ENCODE peak calls at places on chromosomes 13 and 19, in five cellular contexts. M, C, F, B and Z are unnamed samples.
A peak's percentile ranks its signal among the peaks of the same experiment; 100 is the strongest.

GRCh38 chr13:113022391-113023216 is 53.6 kb downstream of the MCF2L start:
- DNase-seq in M (no peak), C (peak; percentile 77), F (no peak), B (no peak), Z (peak; percentile 36)

GRCh38 chr19:48798937-48799336 is 11.9 kb downstream of the BCAT2 start:
- DNase-seq in M (no peak), C (peak; percentile 52), F (no peak), B (no peak), Z (no peak)

GRCh38 chr19:32875428-32875827 is 5.9 kb upstream of the SLC7A9 start:
- DNase-seq in M (peak; percentile 8), C (no peak), F (no peak), B (no peak), Z (no peak)

GRCh38 chr19:49475995-49476880 is 2.2 kb downstream of the FLT3LG start:
- DNase-seq in M (no peak), C (peak; percentile 86), F (no peak), B (no peak), Z (no peak)

GRCh38 chr13:51643114-51643881 is 59.0 kb downstream of the WDFY2 start:
- DNase-seq in M (no peak), C (no peak), F (no peak), B (no peak), Z (no peak)

GRCh38 chr19:42361545-42361910 is 28.6 kb downstream of the CNFN start:
- DNase-seq in M (no peak), C (no peak), F (no peak), B (no peak), Z (no peak)

GRCh38 chr13:24684600-24684998 is 4.4 kb downstream of the ATP12A start:
- DNase-seq in M (no peak), C (no peak), F (no peak), B (no peak), Z (no peak)

GRCh38 chr19:2476451-2477140 is 669 bp downstream of the GADD45B start:
- DNase-seq in M (no peak), C (peak; percentile 88), F (peak; percentile 45), B (peak; percentile 67), Z (no peak)

GRCh38 chr13:46297338-46297737 is 85.6 kb downstream of the LRRC63 start:
- DNase-seq in M (no peak), C (no peak), F (no peak), B (no peak), Z (no peak)

GRCh38 chr19:3302755-3303154 is 63.6 kb upstream of the NFIC start:
- DNase-seq in M (no peak), C (no peak), F (no peak), B (no peak), Z (no peak)

GRCh38 chr13:111939285-111940278 is 127.4 kb upstream of the SOX1 start:
- DNase-seq in M (no peak), C (no peak), F (peak; percentile 22), B (no peak), Z (no peak)

GRCh38 chr13:24671367-24672117 is 8.7 kb upstream of the ATP12A start:
- DNase-seq in M (peak; percentile 32), C (no peak), F (no peak), B (peak; percentile 50), Z (peak; percentile 36)

GRCh38 chr19:28332351-28332750 is 880.6 kb downstream of the UQCRFS1 start:
- DNase-seq in M (no peak), C (no peak), F (no peak), B (no peak), Z (no peak)

GRCh38 chr19:55259540-55260210 is 858 bp upstream of the PPP6R1 start:
- DNase-seq in M (no peak), C (no peak), F (no peak), B (no peak), Z (no peak)

GRCh38 chr13:49561064-49561410 is 24.3 kb downstream of the RCBTB1 start:
- DNase-seq in M (no peak), C (no peak), F (no peak), B (no peak), Z (no peak)

GRCh38 chr19:3578390-3578789 is 5.6 kb downstream of the HMG20B start:
- DNase-seq in M (no peak), C (no peak), F (no peak), B (no peak), Z (no peak)

GRCh38 chr13:35961461-35962220 is 169.5 kb downstream of the DCLK1 start:
- DNase-seq in M (no peak), C (no peak), F (no peak), B (no peak), Z (no peak)
- TF ChIP-seq CTCF in M (no peak), C (no peak), F (no peak), B (peak; percentile 27), Z (peak; percentile 40)

GRCh38 chr19:1010586-1011510 is 10.1 kb downstream of the TMEM259 start:
- DNase-seq in M (no peak), C (peak; percentile 82), F (no peak), B (no peak), Z (no peak)
- TF ChIP-seq POLR2A in M (no peak), C (no peak), F (no peak), B (no peak), Z (no peak)

DNA sequence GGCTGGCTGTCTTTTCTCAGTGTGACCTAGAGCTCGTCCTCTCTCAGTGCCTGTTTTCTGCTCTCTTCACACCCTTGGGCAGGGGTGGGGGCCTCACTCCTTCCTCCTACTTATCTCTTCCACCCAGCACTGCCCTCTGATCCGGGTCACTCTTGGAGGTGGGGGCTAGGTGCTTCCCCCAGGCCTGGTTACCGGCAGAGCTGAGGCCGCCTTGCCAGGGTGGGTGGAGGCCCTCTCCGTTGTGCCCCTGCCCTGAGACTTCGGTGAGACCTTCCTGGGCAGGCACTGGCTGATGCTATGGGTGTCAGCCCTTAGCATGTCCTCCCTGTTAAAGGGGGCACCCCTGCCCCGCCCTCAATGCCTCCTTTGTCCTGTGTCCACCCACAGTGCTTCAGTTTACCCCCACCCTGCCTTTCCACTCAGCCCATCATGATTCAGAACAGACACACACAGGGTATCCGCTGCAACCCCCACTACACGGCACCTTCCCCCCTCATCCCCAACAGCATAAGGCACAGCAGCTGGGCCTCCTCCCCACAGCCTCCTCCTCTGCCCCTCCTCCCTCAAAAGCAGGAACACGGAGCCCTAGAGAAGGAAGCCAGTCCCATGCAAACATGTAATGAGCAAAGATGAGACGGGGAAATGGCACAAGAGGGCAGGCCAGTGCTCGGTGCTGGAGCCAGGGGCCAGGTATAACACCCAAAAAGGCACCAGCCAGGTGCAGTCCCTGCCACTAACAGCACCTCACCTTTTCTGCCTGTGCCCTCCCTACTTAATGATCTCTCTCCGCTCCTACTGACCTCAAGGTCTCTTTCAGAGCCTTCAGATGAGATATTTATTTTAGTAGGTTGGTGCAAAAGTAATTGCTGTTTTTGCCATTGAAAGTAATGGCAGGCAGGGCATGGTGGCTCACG is 9.8 kb downstream of the ZGLP1 start:
- DNase-seq in M (no peak), C (no peak), F (no peak), B (no peak), Z (no peak)
- TF ChIP-seq POLR2AphosphoS5 in M (no peak), C (no peak), F (no peak), B (no peak), Z (no peak)

GRCh38 chr13:76823969-76824368 is 62.2 kb downstream of the KCTD12 start:
- DNase-seq in M (no peak), C (no peak), F (no peak), B (no peak), Z (no peak)

GRCh38 chr13:76822691-76823267 is 63.4 kb downstream of the KCTD12 start:
- DNase-seq in M (no peak), C (no peak), F (no peak), B (no peak), Z (no peak)

GRCh38 chr13:76825415-76825814 is 60.8 kb downstream of the KCTD12 start:
- DNase-seq in M (no peak), C (no peak), F (no peak), B (no peak), Z (no peak)

GRCh38 chr13:76816394-76816793 is 69.8 kb downstream of the KCTD12 start:
- DNase-seq in M (no peak), C (no peak), F (no peak), B (no peak), Z (no peak)

DNA sequence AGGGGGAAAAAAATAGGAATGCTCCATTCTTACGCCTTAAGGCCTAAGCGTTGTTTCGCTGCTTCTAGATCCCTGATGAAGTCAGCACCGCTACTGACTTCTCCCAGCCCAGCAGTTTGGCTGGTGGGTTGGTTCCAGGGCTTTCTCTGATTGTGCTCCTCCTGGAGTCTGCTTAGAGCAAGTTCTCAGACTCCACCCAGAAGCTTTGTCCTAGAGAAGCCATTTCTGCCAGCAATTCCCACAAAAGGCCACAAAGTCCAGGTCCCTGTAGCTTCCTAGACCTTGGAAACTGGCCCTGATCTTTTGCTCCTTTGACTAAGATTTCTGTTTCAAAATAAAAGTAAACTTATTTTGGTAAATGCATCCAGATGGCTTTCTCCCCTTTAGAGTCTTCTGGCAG is 65.4 kb downstream of the KCTD12 start:
- DNase-seq in M (peak; percentile 32), C (no peak), F (no peak), B (no peak), Z (no peak)
- TF ChIP-seq CTCF in M (no peak), C (no peak), F (no peak), B (no peak), Z (no peak)

DNA sequence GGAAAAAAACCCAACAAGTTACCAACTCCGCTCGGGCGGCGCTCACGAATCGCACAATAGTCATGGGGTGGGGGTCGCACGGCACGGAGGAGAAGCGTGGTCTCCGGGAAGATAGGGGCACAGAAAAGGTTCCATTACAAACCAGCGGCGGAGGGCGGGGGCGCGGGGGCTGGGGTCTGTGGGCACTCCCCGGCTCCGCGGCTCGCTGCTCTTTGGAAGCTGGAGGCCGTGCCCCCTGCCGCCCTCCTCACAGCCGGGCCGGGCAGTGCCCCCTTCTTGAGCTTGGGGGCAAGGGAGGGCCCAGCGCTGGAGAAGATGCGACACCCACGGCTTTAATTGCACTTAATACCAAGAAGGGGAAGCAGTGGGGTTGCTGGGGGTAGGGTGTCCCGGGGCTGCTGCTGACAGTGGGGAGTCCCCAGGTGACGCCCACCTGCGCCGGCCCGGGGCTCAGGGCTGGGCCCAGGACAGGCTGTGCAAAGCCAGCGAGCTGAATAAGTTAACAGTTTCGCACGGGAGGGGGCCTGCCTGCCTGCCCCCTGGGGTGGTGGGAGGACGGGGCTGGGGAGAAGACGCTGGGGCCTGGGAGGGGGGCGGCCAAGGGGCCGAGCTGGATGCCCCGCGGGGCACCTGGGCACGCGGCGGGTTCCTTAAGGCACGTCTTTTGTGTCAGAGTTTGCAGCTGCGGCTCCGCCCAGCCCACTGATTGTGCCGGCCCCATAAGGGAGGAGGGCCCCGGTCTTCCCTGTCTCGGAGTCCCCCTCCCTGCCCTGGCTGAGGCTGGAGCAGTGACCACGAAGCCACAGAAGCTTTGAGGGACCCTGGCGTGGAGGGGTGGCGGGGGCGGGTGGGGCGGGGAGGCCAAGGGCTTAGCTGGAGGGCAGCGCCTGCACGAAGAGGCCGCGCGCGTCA is 9.8 kb downstream of the DCAF15 start:
- DNase-seq in M (no peak), C (peak; percentile 84), F (no peak), B (no peak), Z (no peak)
- TF ChIP-seq POLR2A in M (no peak), C (no peak), F (no peak), B (no peak), Z (no peak)

DNA sequence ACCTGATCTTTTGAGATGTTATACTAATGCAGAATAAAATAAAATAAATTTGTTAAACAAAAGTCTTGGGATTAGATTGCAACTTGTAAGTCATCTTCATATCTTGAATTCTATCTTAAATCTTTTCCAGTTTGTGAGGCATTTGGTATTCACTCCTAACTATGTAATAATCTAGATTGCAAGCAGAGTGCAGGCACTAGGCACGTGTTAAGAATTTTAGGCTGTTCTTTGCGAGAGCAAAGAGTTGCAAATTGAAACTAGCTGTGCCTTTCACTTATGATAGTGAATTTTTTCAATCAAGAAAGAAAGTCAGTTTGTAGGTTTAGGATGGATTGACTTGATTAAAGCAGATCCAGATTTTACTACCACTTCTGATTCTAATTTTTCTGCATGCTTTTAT is 264.1 kb upstream of the SPRY2 start:
- DNase-seq in M (no peak), C (no peak), F (no peak), B (no peak), Z (no peak)
- TF ChIP-seq POLR2AphosphoS5 in M (no peak), C (no peak), F (no peak), B (no peak), Z (no peak)